ENCODE peak calls at places on chromosomes 1 and 21, in five cellular contexts. Z is AG08395; D is adrenal gland; S is activated CD4-positive, alpha-beta T cell treated with anti-CD3 and anti-CD28 coated beads, Interleukin-2, amount 50 U/mL, for 48 hours; R is fibroblast of mammary gland. P is an unnamed sample.

GRCh38 chr1:30416221-30416820 is 307.1 kb downstream of the MATN1 start:
- DNase-seq in Z (no peak), D (peak), R (no peak), S (no peak), P (no peak)

GRCh38 chr1:178091986-178092745 is 1.7 kb upstream of the RASAL2 start:
- DNase-seq in Z (no peak), D (no peak), S (no peak), R (peak), P (no peak)

GRCh38 chr1:32142446-32143301 is 34.8 kb downstream of the KPNA6 start:
- DNase-seq in D (peak), Z (peak), S (no peak), R (peak), P (no peak)

GRCh38 chr1:27027575-27028250 is 15.1 kb upstream of the TENT5B start:
- DNase-seq in D (no peak), S (no peak), R (no peak), Z (no peak), P (no peak)

GRCh38 chr21:16124397-16125130 is 394.8 kb downstream of the USP25 start:
- DNase-seq in R (peak), Z (peak), S (no peak), D (peak), P (no peak)

GRCh38 chr21:24910591-24910990 is 696.7 kb downstream of the MRPL39 start:
- DNase-seq in D (no peak), Z (no peak), S (no peak), R (no peak), P (no peak)

GRCh38 chr1:245990315-245991022 is 516.6 kb downstream of the SMYD3 start:
- DNase-seq in Z (no peak), R (no peak), S (no peak), D (no peak), P (no peak)

GRCh38 chr1:160704250-160704649 is 7.4 kb downstream of the CD48 start:
- DNase-seq in S (no peak), D (peak), R (no peak), Z (no peak), P (peak)

GRCh38 chr1:63024132-63024531 is 240.2 kb downstream of the ATG4C start:
- DNase-seq in R (no peak), S (no peak), Z (no peak), D (no peak), P (no peak)

GRCh38 chr1:167169642-167170041 is 51.0 kb upstream of the POU2F1 start:
- DNase-seq in D (no peak), R (no peak), S (no peak), Z (no peak), P (no peak)

GRCh38 chr1:20413136-20413790 is 72.7 kb downstream of the CAMK2N1 start:
- DNase-seq in Z (no peak), D (no peak), S (no peak), R (no peak), P (no peak)

GRCh38 chr1:240965581-240966091 is 353.7 kb upstream of the GREM2 start:
- DNase-seq in R (no peak), S (no peak), Z (peak), D (no peak), P (no peak)

GRCh38 chr1:84504580-84505021 is 1.6 kb upstream of the SPATA1 start:
- DNase-seq in S (no peak), D (no peak), R (peak), Z (peak), P (no peak)

GRCh38 chr1:207298186-207298585 is 23.3 kb upstream of the CD55 start:
- DNase-seq in S (no peak), Z (no peak), D (no peak), R (no peak), P (no peak)

GRCh38 chr1:12407050-12407961 is 177.5 kb downstream of the VPS13D start:
- DNase-seq in R (peak), Z (peak), D (no peak), S (no peak), P (no peak)

GRCh38 chr1:107526524-107527198 is 385.8 kb downstream of the NTNG1 start:
- DNase-seq in R (no peak), D (no peak), S (no peak), Z (no peak), P (no peak)

GRCh38 chr1:207893737-207894582 is 17.0 kb downstream of the CD34 start:
- DNase-seq in S (no peak), Z (no peak), R (no peak), D (no peak), P (no peak)

GRCh38 chr1:150321826-150322166 is 463 bp downstream of the PRPF3 start:
- DNase-seq in Z (peak), R (no peak), S (no peak), D (no peak), P (no peak)

GRCh38 chr1:176854134-176854533 is 310.4 kb downstream of the ASTN1 start:
- DNase-seq in R (no peak), D (no peak), S (no peak), Z (no peak), P (no peak)

GRCh38 chr1:154386643-154387352 is 18.3 kb upstream of the IL6R start:
- DNase-seq in R (no peak), S (peak), Z (peak), D (no peak), P (no peak)

GRCh38 chr1:228164561-228165371 is 838 bp upstream of the IBA57 start:
- DNase-seq in D (peak), Z (no peak), S (no peak), R (no peak), P (peak)

GRCh38 chr1:245091171-245091621 is 63.6 kb upstream of the KIF26B start:
- DNase-seq in R (peak), Z (no peak), S (no peak), D (no peak), P (no peak)

GRCh38 chr1:21641537-21641936 is 27.6 kb downstream of the RAP1GAP start:
- DNase-seq in S (no peak), Z (no peak), R (no peak), D (no peak), P (no peak)

GRCh38 chr1:59173721-59174120 is 123.2 kb upstream of the FGGY start:
- DNase-seq in D (no peak), R (peak), S (no peak), Z (peak), P (no peak)

GRCh38 chr21:15276243-15276642 is 211.4 kb upstream of the NRIP1 start:
- DNase-seq in R (no peak), S (no peak), D (no peak), Z (no peak), P (no peak)

GRCh38 chr1:218510153-218510772 is 165.1 kb downstream of the TGFB2 start:
- DNase-seq in D (no peak), S (no peak), Z (no peak), R (no peak), P (no peak)

GRCh38 chr1:156498447-156499193 is 2.0 kb downstream of the MEF2D start:
- DNase-seq in R (peak), Z (no peak), D (peak), S (no peak), P (no peak)

GRCh38 chr1:109739738-109740614 is 862 bp downstream of the GSTM3 start:
- DNase-seq in R (peak), D (peak), Z (peak), S (peak), P (no peak)

GRCh38 chr1:11519629-11520031 is 40.7 kb downstream of the DISP3 start:
- DNase-seq in S (no peak), Z (no peak), R (no peak), D (no peak), P (no peak)

GRCh38 chr1:16907870-16908758 is 12.3 kb downstream of the RNU1-2 start:
- DNase-seq in R (no peak), Z (no peak), S (no peak), D (no peak), P (no peak)

GRCh38 chr1:34267326-34267725 is 90.6 kb downstream of the C1orf94 start:
- DNase-seq in S (no peak), D (no peak), R (no peak), Z (peak), P (no peak)

GRCh38 chr1:183674339-183674738 is 21.2 kb upstream of the APOBEC4 start:
- DNase-seq in R (peak), Z (peak), D (peak), S (no peak), P (no peak)

GRCh38 chr1:226201029-226201593 is 14.6 kb upstream of the ACBD3 start:
- DNase-seq in D (no peak), R (peak), Z (no peak), S (no peak), P (peak)

GRCh38 chr1:235503333-235504121 is 725 bp downstream of the B3GALNT2 start:
- DNase-seq in D (peak), R (peak), S (peak), Z (peak), P (peak)

GRCh38 chr21:15221799-15222386 is 157.1 kb upstream of the NRIP1 start:
- DNase-seq in D (peak), S (no peak), R (peak), Z (no peak), P (peak)

GRCh38 chr1:233281711-233282581 is 13.6 kb downstream of the PCNX2 start:
- DNase-seq in R (peak), S (peak), Z (peak), D (no peak), P (no peak)

GRCh38 chr1:207463021-207463420 is 8.9 kb downstream of the CR2 start:
- DNase-seq in D (no peak), R (peak), Z (peak), S (no peak), P (no peak)

GRCh38 chr1:220113136-220113695 is 19.3 kb downstream of the IARS2 start:
- DNase-seq in S (no peak), Z (peak), D (no peak), R (peak), P (peak)

GRCh38 chr1:31811605-31812004 is 4.2 kb downstream of the SPOCD1 start:
- DNase-seq in Z (peak), R (peak), D (peak), S (no peak), P (no peak)

GRCh38 chr1:107056426-107057196 is at the start of gene PRMT6:
- DNase-seq in Z (peak), S (peak), D (peak), R (peak), P (peak)

P was measured in AML-193.